ENCODE peak calls at places on chromosome 12, in four cellular contexts. F is K562, R is A549, I is ovary. K is an unnamed sample.

GRCh38 chr12:53211476-53212381 is 4.7 kb upstream of the ITGB7 start:
- DNase-seq in F (peak; percentile 73), R (peak; percentile 48), I (no peak), K (no peak)

GRCh38 chr12:76519538-76519937 is 40.0 kb downstream of the OSBPL8 start:
- DNase-seq in F (no peak), R (no peak), I (no peak), K (no peak)

GRCh38 chr12:75661927-75662326 is 150.5 kb upstream of the KRR1 start:
- DNase-seq in F (no peak), R (no peak), I (no peak), K (no peak)

GRCh38 chr12:92493816-92494215 is 209.0 kb upstream of the PLEKHG7 start:
- DNase-seq in F (no peak), R (no peak), I (no peak), K (no peak)

GRCh38 chr12:3148366-3149000 is 71.3 kb downstream of the TSPAN9 start:
- DNase-seq in F (no peak), R (no peak), I (peak; percentile 87), K (no peak)

GRCh38 chr12:24907464-24907863 is 41.4 kb downstream of the BCAT1 start:
- DNase-seq in F (no peak), R (no peak), I (no peak), K (no peak)

GRCh38 chr12:5383961-5384360 is 47.9 kb upstream of the NTF3 start:
- DNase-seq in F (no peak), R (no peak), I (no peak), K (no peak)

GRCh38 chr12:117036046-117036445 is 63.2 kb downstream of the TESC start:
- DNase-seq in F (no peak), R (no peak), I (peak; percentile 34), K (no peak)

GRCh38 chr12:118984206-118984943 is 3.0 kb downstream of the SRRM4 start:
- DNase-seq in F (no peak), R (no peak), I (no peak), K (no peak)

GRCh38 chr12:55933158-55933798 is 2.3 kb downstream of the DGKA start:
- DNase-seq in F (no peak), R (peak; percentile 53), I (no peak), K (no peak)

GRCh38 chr12:52686063-52686462 is 5.9 kb upstream of the KRT1 start:
- DNase-seq in F (no peak), R (no peak), I (no peak), K (no peak)

GRCh38 chr12:109762673-109763191 is 49.1 kb downstream of the FAM222A start:
- DNase-seq in F (no peak), R (no peak), I (peak; percentile 21), K (no peak)

GRCh38 chr12:12726543-12727093 is 9.4 kb downstream of the CDKN1B start:
- DNase-seq in F (peak; percentile 25), R (peak; percentile 39), I (no peak), K (no peak)

GRCh38 chr12:12436831-12437345 is 80.0 kb downstream of the BORCS5 start:
- DNase-seq in F (no peak), R (no peak), I (no peak), K (no peak)

GRCh38 chr12:71556881-71557280 is 106.8 kb downstream of the ZFC3H1 start:
- DNase-seq in F (no peak), R (peak; percentile 72), I (no peak), K (no peak)

GRCh38 chr12:130714091-130714590 is 2.0 kb downstream of the RIMBP2 start:
- DNase-seq in F (no peak), R (no peak), I (peak; percentile 57), K (no peak)

GRCh38 chr12:130715996-130716917 is at the start of gene RIMBP2:
- DNase-seq in F (no peak), R (peak; percentile 44), I (peak; percentile 50), K (no peak)

GRCh38 chr12:130713581-130713991 is 2.5 kb downstream of the RIMBP2 start:
- DNase-seq in F (no peak), R (no peak), I (peak; percentile 60), K (no peak)

GRCh38 chr12:130715150-130715995 is 726 bp downstream of the RIMBP2 start:
- DNase-seq in F (no peak), R (no peak), I (peak; percentile 52), K (peak; percentile 82)

DNA sequence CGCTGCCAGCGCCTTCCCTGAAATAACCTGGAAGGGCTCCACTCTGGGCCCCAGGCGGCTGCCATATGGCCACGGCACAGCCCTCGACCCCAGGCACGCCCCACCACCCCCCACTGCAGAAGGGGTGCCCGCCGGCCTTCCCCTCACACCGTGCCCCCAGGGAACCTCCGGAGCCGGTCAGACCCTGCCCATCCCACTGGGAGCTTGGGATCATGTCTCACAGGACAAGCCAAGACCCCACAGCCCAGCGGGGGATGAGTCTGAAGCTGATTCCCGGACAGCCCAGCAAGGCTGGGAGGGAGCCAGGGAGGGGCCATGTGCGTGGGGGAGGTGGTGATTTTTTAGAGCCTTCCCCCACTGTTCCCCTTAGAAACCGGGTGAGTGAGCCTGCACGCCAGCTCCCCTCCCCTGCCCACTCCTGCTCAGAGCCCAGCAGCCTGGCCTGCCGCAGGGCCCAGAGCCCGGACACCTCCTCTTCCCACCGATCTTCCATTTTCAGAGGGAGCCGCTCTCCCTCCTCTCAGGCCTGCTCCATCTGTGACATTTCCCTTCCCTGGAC is 1.4 kb downstream of the RIMBP2 start:
- DNase-seq in F (no peak), R (no peak), I (peak; percentile 53), K (no peak)
- H3K4me3 ChIP-seq in F (no peak overlapping the region), R (peak overlapping the region; percentile 26), I (peak overlapping the region; percentile 46), K (peak overlapping the region; percentile 29)

DNA sequence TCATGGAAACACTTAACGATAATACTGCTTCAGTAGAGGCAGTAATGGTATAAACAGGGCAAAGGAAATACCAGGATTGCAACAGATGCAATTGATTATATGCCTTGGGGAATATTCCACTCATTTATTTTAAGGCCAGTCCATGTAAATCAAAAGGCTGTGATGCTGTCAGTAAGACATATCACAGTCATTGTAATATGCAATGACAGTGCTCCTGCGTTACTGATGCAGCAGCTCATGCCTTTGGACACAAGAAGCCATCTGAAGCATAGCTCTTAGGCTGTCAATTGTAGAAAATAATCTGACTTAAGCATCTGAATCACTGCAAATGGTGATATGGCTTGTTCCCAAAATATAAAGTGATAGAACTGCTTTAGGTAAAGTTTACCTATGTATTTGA is 674.8 kb downstream of the TMTC2 start:
- DNase-seq in F (no peak), R (no peak), I (no peak), K (no peak)
- TF ChIP-seq EP300 in F (no peak), R (no peak), I (no peak), K (no peak)

DNA sequence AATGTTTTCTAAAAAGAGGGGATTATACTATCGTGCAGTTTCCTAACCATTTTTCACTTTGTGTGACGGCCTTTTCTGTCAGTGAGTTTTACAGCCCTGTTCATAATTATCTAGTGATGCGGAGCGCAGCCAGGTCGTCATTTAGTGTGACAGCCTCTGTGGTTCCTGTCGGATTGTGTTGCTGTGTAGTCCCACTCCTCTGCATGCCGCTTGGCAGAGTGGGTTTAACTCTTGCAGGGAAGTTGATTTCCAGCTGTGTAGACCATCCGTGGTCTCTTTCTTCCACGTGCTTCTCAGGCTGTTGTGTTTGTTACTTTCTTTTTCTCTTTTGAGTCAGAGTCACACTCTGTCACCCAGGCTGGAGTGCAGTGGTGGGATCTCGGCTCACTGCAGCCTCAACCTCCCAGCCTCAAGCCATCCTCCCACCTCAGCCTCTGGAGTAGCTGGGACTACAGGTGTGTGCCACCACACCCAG is 8.6 kb downstream of the RAN start:
- DNase-seq in F (no peak), R (no peak), I (no peak), K (no peak)
- H3K4me3 ChIP-seq in F (no peak overlapping the region), R (no peak overlapping the region), I (no peak overlapping the region), K (peak overlapping the region; percentile 37)

DNA sequence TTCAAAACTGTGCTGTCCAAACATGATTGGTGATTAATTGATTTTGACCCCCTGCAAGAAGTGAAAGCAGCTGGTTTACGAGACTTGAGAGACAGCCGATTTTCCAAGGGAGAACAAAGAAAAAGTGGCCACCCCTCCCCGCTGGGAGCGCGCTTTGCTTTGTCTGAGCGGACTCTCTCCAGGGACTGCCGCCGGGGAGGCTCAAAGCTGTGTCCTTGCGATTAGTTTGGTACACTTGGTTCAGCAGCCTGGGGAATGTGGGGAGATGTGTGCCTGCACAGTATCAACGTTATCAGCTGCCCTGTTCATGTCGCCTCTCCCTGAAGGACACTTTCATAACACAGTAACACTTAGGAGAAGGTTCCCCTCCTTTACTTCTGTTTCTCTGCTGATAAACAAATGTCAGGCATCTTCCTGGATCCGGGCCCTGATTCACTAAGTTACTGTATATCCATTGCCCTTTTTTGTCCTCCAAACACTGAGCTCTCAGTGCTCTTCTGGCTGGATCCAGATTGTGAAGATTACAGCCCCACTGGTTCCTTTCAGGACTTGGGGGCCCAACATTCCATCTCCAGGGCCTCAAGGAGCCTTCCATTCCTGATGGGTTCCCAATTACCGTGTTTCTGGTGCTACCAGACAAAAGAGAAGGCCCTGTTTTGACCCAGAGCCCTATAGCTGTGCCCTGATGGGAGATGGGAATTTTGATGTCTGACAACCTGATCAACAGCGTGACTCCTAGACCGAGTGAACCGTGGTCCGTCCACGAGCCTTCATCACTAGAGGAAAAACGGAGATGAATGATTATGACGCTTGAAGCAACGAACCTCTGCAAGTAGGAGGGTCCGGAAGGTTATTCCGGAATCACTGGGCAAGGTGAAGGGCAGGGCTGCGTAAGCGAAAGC is 31.7 kb upstream of the TUBA1C start:
- DNase-seq in F (peak; percentile 89), R (no peak), I (peak; percentile 75), K (peak; percentile 30)
- TF ChIP-seq EP300 in F (peak; percentile 88), R (no peak), I (no peak), K (no peak)

DNA sequence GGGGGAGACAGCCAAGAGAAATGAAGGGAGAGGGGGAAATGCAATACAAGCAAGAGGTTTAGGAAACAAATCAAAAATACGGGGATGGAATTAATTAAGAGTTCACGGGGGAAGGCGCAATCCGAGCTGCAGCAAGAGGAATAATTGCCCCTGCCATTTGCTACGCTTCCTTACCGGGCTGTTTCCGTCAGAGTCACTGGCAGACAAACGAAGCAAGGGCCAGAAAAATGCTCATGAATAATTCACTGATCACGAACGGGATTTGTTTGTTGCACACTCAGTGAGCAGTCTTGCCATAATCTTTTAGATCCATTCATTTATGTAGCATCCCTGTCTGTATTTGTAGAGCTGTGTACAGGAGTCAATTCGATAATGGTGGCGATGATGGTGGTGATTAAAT is 39.0 kb downstream of the PLXNC1 start:
- DNase-seq in F (no peak), R (no peak), I (no peak), K (no peak)
- H3K4me3 ChIP-seq in F (no peak overlapping the region), R (no peak overlapping the region), I (no peak overlapping the region), K (no peak overlapping the region)

GRCh38 chr12:46383654-46384450 is 11.3 kb upstream of the SLC38A2 start:
- DNase-seq in F (no peak), R (peak; percentile 93), I (peak; percentile 97), K (peak; percentile 96)
- TF ChIP-seq EP300 in F (peak; percentile 6), R (peak; percentile 33), I (peak; percentile 70), K (no peak)

DNA sequence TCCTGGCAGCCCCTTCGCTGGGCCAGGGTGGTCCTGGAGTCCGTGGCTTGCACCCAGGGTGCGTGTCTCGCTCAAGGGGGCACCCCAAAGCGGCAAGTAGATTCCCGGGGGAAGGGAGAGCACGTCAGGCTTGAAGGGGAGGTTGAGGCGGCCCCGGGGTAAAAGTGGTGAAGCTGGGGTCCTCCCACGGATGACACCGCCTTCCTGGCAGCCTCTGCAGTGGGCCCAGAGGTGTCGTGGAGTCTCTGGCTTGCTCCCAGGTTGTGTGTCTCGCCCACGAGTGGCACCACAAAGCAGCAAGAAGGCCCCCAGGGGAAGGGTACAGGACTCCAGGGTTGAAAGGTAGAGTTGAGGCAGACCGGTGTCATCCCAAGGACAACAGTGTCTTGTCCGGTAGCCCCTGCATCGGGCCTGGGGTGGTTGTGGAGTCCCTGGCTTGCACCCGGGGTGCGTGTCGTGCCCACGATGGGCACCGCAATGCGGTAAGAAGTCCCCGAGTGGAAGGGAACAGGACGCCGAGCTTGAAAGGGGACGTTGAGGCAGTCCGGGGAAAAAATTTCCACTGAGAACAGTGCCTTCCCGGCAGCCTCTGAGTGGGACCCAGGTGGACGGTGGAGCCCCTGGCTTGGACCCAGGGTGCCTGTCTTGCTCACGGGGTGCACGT is 158.0 kb upstream of the ALG10B start:
- DNase-seq in F (no peak), R (no peak), I (no peak), K (peak; percentile 47)
- H3K4me3 ChIP-seq in F (no peak overlapping the region), R (no peak overlapping the region), I (no peak overlapping the region), K (no peak overlapping the region)

K was measured in upper lobe of left lung.